ENCODE peak calls at places on chromosome 2, in seven cellular contexts. One of them, this sample, is unnamed.
A peak's percentile ranks its signal among the peaks of the same experiment; 100 is the strongest.

GRCh38 chr2:226953206-226953605 is 117.4 kb downstream of the RHBDD1 start:
- DNase-seq in H1: no peak
- DNase-seq in A549: no peak
- DNase-seq in HepG2: no peak
- DNase-seq in GM12878: no peak
- DNase-seq in K562: no peak
- DNase-seq in IMR-90: no peak
- DNase-seq in this sample: no peak

GRCh38 chr2:161983010-161983651 is 90.9 kb downstream of the DPP4 start:
- DNase-seq in IMR-90: peak; percentile 28
- DNase-seq in H1: no peak
- DNase-seq in HepG2: no peak
- DNase-seq in A549: no peak
- DNase-seq in GM12878: no peak
- DNase-seq in K562: no peak
- DNase-seq in this sample: no peak

GRCh38 chr2:85790499-85790898 is 36.7 kb downstream of the ATOH8 start:
- DNase-seq in IMR-90: no peak
- DNase-seq in A549: no peak
- DNase-seq in GM12878: no peak
- DNase-seq in K562: no peak
- DNase-seq in H1: no peak
- DNase-seq in HepG2: no peak
- DNase-seq in this sample: no peak

GRCh38 chr2:47038656-47039501 is 116.2 kb downstream of the STPG4 start:
- DNase-seq in K562: peak; percentile 6
- DNase-seq in GM12878: peak; percentile 27
- DNase-seq in HepG2: no peak
- DNase-seq in H1: no peak
- DNase-seq in A549: no peak
- DNase-seq in IMR-90: no peak
- DNase-seq in this sample: no peak

GRCh38 chr2:61707984-61708852 is 145.6 kb downstream of the FAM161A start:
- DNase-seq in GM12878: peak; percentile 92
- DNase-seq in HepG2: peak; percentile 78
- DNase-seq in IMR-90: peak; percentile 83
- DNase-seq in K562: peak; percentile 41
- DNase-seq in H1: no peak
- DNase-seq in A549: peak; percentile 57
- DNase-seq in this sample: no peak

GRCh38 chr2:137091704-137092103 is 326.4 kb downstream of the THSD7B start:
- DNase-seq in A549: no peak
- DNase-seq in HepG2: no peak
- DNase-seq in GM12878: no peak
- DNase-seq in K562: no peak
- DNase-seq in IMR-90: no peak
- DNase-seq in H1: no peak
- DNase-seq in this sample: no peak

GRCh38 chr2:205837663-205838062 is 155.4 kb downstream of the NRP2 start:
- DNase-seq in K562: no peak
- DNase-seq in A549: no peak
- DNase-seq in IMR-90: no peak
- DNase-seq in HepG2: no peak
- DNase-seq in H1: no peak
- DNase-seq in GM12878: no peak
- DNase-seq in this sample: no peak

GRCh38 chr2:216362730-216363129 is 9.6 kb downstream of the MARCHF4 start:
- DNase-seq in K562: no peak
- DNase-seq in GM12878: no peak
- DNase-seq in IMR-90: peak; percentile 92
- DNase-seq in H1: no peak
- DNase-seq in HepG2: no peak
- DNase-seq in A549: no peak
- DNase-seq in this sample: no peak

GRCh38 chr2:101517753-101518152 is 42.8 kb upstream of the RFX8 start:
- DNase-seq in IMR-90: peak; percentile 65
- DNase-seq in A549: peak; percentile 16
- DNase-seq in GM12878: no peak
- DNase-seq in H1: no peak
- DNase-seq in HepG2: peak; percentile 45
- DNase-seq in K562: no peak
- DNase-seq in this sample: no peak

GRCh38 chr2:151238527-151239487 is 22.9 kb downstream of the RBM43 start:
- DNase-seq in HepG2: peak; percentile 57
- DNase-seq in K562: peak; percentile 73
- DNase-seq in GM12878: peak; percentile 8
- DNase-seq in IMR-90: peak; percentile 89
- DNase-seq in H1: no peak
- DNase-seq in A549: peak; percentile 49
- DNase-seq in this sample: peak; percentile 71

GRCh38 chr2:32947484-32948143 is 861 bp downstream of the LTBP1 start:
- DNase-seq in K562: peak; percentile 55
- DNase-seq in H1: no peak
- DNase-seq in HepG2: no peak
- DNase-seq in IMR-90: peak; percentile 54
- DNase-seq in A549: peak; percentile 56
- DNase-seq in GM12878: no peak
- DNase-seq in this sample: peak; percentile 82

GRCh38 chr2:234679151-234679765 is 182.4 kb upstream of the ARL4C start:
- DNase-seq in A549: no peak
- DNase-seq in GM12878: no peak
- DNase-seq in H1: no peak
- DNase-seq in K562: no peak
- DNase-seq in IMR-90: no peak
- DNase-seq in HepG2: no peak
- DNase-seq in this sample: no peak

DNA sequence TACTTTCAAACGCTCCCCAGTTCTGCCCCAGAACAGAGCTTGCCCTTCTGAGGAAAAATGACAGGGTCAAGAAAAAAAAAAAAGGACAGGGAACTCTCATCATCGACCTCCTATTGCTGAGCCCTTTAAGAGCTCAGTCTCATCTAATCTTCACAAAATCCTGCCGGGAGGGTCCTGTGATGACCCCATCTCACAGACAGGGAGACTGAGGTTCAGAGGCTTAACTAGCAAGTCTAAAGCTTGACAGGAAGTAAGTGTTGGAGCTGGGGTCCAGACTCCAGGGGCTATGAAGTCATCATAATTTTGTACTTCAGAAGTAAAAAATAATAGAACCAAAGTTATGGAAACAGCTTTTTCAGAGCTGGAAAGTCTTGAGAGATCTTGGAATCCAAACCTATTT is 171.1 kb upstream of the MYCN start:
- DNase-seq in GM12878: no peak
- DNase-seq in H1: no peak
- DNase-seq in A549: no peak
- DNase-seq in IMR-90: no peak
- DNase-seq in K562: no peak
- DNase-seq in HepG2: no peak
- DNase-seq in this sample: no peak
- TF ChIP-seq RFX5 in GM12878: no peak
- TF ChIP-seq RFX5 in H1: no peak
- TF ChIP-seq RFX5 in A549: no peak
- TF ChIP-seq RFX5 in IMR-90: no peak
- TF ChIP-seq RFX5 in K562: no peak
- TF ChIP-seq RFX5 in HepG2: no peak
- TF ChIP-seq RFX5 in this sample: no peak

GRCh38 chr2:120684691-120685402 is 50.8 kb upstream of the GLI2 start:
- DNase-seq in IMR-90: peak; percentile 72
- DNase-seq in GM12878: no peak
- DNase-seq in HepG2: no peak
- DNase-seq in H1: no peak
- DNase-seq in A549: no peak
- DNase-seq in K562: no peak
- DNase-seq in this sample: no peak
- TF ChIP-seq RFX5 in IMR-90: no peak
- TF ChIP-seq RFX5 in GM12878: no peak
- TF ChIP-seq RFX5 in HepG2: no peak
- TF ChIP-seq RFX5 in H1: no peak
- TF ChIP-seq RFX5 in A549: no peak
- TF ChIP-seq RFX5 in K562: no peak
- TF ChIP-seq RFX5 in this sample: no peak

DNA sequence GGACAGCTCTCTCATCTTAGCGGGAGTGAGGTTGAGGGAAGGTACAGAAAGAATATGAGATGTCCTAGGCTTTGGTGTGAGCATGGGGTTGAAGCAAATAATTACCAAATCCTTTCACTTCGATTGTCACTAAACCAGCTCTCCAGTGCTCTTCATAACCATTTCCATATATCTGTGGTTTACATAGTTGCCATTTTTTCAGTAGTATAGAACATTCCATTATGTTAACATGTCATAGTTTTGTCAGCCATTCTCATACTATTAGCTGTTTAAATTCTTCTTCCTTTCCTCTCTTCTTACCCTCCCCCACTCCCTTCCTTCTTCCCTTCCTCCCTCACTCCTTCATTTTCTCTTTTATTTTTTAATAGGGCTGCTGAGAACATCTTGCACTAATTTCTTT is 205.9 kb downstream of the BABAM2 start:
- DNase-seq in A549: no peak
- DNase-seq in GM12878: no peak
- DNase-seq in K562: no peak
- DNase-seq in H1: no peak
- DNase-seq in HepG2: no peak
- DNase-seq in IMR-90: peak; percentile 49
- DNase-seq in this sample: no peak
- TF ChIP-seq RFX5 in A549: no peak
- TF ChIP-seq RFX5 in GM12878: no peak
- TF ChIP-seq RFX5 in K562: no peak
- TF ChIP-seq RFX5 in H1: no peak
- TF ChIP-seq RFX5 in HepG2: no peak
- TF ChIP-seq RFX5 in IMR-90: no peak
- TF ChIP-seq RFX5 in this sample: no peak

GRCh38 chr2:118849226-118850170 is 2.0 kb upstream of the EN1 start:
- DNase-seq in K562: no peak
- DNase-seq in A549: no peak
- DNase-seq in HepG2: no peak
- DNase-seq in H1: no peak
- DNase-seq in GM12878: no peak
- DNase-seq in IMR-90: no peak
- DNase-seq in this sample: no peak

GRCh38 chr2:118846667-118847446 is 591 bp downstream of the EN1 start:
- DNase-seq in IMR-90: no peak
- DNase-seq in H1: no peak
- DNase-seq in A549: peak; percentile 43
- DNase-seq in HepG2: no peak
- DNase-seq in GM12878: no peak
- DNase-seq in K562: peak; percentile 29
- DNase-seq in this sample: peak; percentile 65

GRCh38 chr2:118848381-118849225 is 1.2 kb upstream of the EN1 start:
- DNase-seq in HepG2: no peak
- DNase-seq in A549: no peak
- DNase-seq in GM12878: no peak
- DNase-seq in K562: no peak
- DNase-seq in IMR-90: no peak
- DNase-seq in H1: no peak
- DNase-seq in this sample: peak; percentile 32

GRCh38 chr2:118845843-118846666 is 1.4 kb downstream of the EN1 start:
- DNase-seq in A549: no peak
- DNase-seq in H1: no peak
- DNase-seq in GM12878: no peak
- DNase-seq in K562: no peak
- DNase-seq in IMR-90: no peak
- DNase-seq in HepG2: no peak
- DNase-seq in this sample: peak; percentile 37

GRCh38 chr2:118847447-118848172 is at the start of gene EN1:
- DNase-seq in GM12878: no peak
- DNase-seq in H1: no peak
- DNase-seq in HepG2: no peak
- DNase-seq in IMR-90: peak; percentile 8
- DNase-seq in K562: peak; percentile 78
- DNase-seq in A549: no peak
- DNase-seq in this sample: peak; percentile 61
- TF ChIP-seq RFX5 in GM12878: no peak
- TF ChIP-seq RFX5 in H1: no peak
- TF ChIP-seq RFX5 in HepG2: no peak
- TF ChIP-seq RFX5 in IMR-90: no peak
- TF ChIP-seq RFX5 in K562: no peak
- TF ChIP-seq RFX5 in A549: no peak
- TF ChIP-seq RFX5 in this sample: no peak

GRCh38 chr2:28348149-28348567 is 44.5 kb upstream of the FOSL2 start:
- DNase-seq in HepG2: no peak
- DNase-seq in K562: no peak
- DNase-seq in H1: no peak
- DNase-seq in IMR-90: no peak
- DNase-seq in GM12878: no peak
- DNase-seq in A549: no peak
- DNase-seq in this sample: no peak
- TF ChIP-seq RFX5 in HepG2: no peak
- TF ChIP-seq RFX5 in K562: no peak
- TF ChIP-seq RFX5 in H1: no peak
- TF ChIP-seq RFX5 in IMR-90: no peak
- TF ChIP-seq RFX5 in GM12878: no peak
- TF ChIP-seq RFX5 in A549: no peak
- TF ChIP-seq RFX5 in this sample: no peak

GRCh38 chr2:48943436-48943835 is 187.9 kb upstream of the LHCGR start:
- DNase-seq in IMR-90: peak; percentile 16
- DNase-seq in GM12878: no peak
- DNase-seq in H1: no peak
- DNase-seq in K562: no peak
- DNase-seq in HepG2: no peak
- DNase-seq in A549: no peak
- DNase-seq in this sample: no peak

GRCh38 chr2:48944961-48945360 is 189.4 kb upstream of the LHCGR start:
- DNase-seq in K562: no peak
- DNase-seq in A549: no peak
- DNase-seq in HepG2: no peak
- DNase-seq in GM12878: no peak
- DNase-seq in IMR-90: peak; percentile 41
- DNase-seq in H1: no peak
- DNase-seq in this sample: no peak

GRCh38 chr2:48934807-48935206 is 179.3 kb upstream of the LHCGR start:
- DNase-seq in IMR-90: no peak
- DNase-seq in H1: no peak
- DNase-seq in K562: no peak
- DNase-seq in HepG2: no peak
- DNase-seq in A549: no peak
- DNase-seq in GM12878: no peak
- DNase-seq in this sample: no peak

GRCh38 chr2:48941908-48942307 is 186.4 kb upstream of the LHCGR start:
- DNase-seq in K562: no peak
- DNase-seq in H1: no peak
- DNase-seq in IMR-90: no peak
- DNase-seq in HepG2: no peak
- DNase-seq in A549: no peak
- DNase-seq in GM12878: no peak
- DNase-seq in this sample: no peak

GRCh38 chr2:48940606-48941005 is 185.1 kb upstream of the LHCGR start:
- DNase-seq in H1: no peak
- DNase-seq in GM12878: no peak
- DNase-seq in HepG2: no peak
- DNase-seq in IMR-90: no peak
- DNase-seq in K562: no peak
- DNase-seq in A549: no peak
- DNase-seq in this sample: peak; percentile 30
- TF ChIP-seq RFX5 in H1: no peak
- TF ChIP-seq RFX5 in GM12878: no peak
- TF ChIP-seq RFX5 in HepG2: no peak
- TF ChIP-seq RFX5 in IMR-90: no peak
- TF ChIP-seq RFX5 in K562: no peak
- TF ChIP-seq RFX5 in A549: no peak
- TF ChIP-seq RFX5 in this sample: no peak